ENCODE peak calls at places on chromosomes 4 and X, in six cellular contexts. One of them, this sample, is unnamed.

GRCh38 chr4:76028242-76028859 is 5.1 kb upstream of the CXCL10 start:
- DNase-seq in effector memory CD4-positive, alpha-beta T cell: no peak
- DNase-seq in colonic mucosa: no peak
- DNase-seq in uterus: no peak
- DNase-seq in PC-9: no peak
- DNase-seq in fibroblast of lung: no peak
- DNase-seq in this sample: no peak

GRCh38 chr4:42453612-42454011 is 56.3 kb downstream of the SHISA3 start:
- DNase-seq in fibroblast of lung: no peak
- DNase-seq in PC-9: no peak
- DNase-seq in colonic mucosa: no peak
- DNase-seq in uterus: no peak
- DNase-seq in effector memory CD4-positive, alpha-beta T cell: no peak
- DNase-seq in this sample: no peak

GRCh38 chrX:140091276-140091886 is 126.1 kb upstream of the CXorf66 start:
- DNase-seq in PC-9: no peak
- DNase-seq in colonic mucosa: peak
- DNase-seq in fibroblast of lung: peak
- DNase-seq in uterus: peak
- DNase-seq in effector memory CD4-positive, alpha-beta T cell: no peak
- DNase-seq in this sample: no peak

GRCh38 chr4:55272576-55272975 is 73.5 kb upstream of the SRD5A3 start:
- DNase-seq in PC-9: no peak
- DNase-seq in colonic mucosa: no peak
- DNase-seq in fibroblast of lung: no peak
- DNase-seq in uterus: no peak
- DNase-seq in effector memory CD4-positive, alpha-beta T cell: no peak
- DNase-seq in this sample: no peak

GRCh38 chr4:81031389-81032173 is 1.1 kb downstream of the BMP3 start:
- DNase-seq in fibroblast of lung: no peak
- DNase-seq in colonic mucosa: peak
- DNase-seq in PC-9: no peak
- DNase-seq in uterus: no peak
- DNase-seq in effector memory CD4-positive, alpha-beta T cell: no peak
- DNase-seq in this sample: no peak

GRCh38 chr4:109465065-109465464 is 31.4 kb downstream of the SEC24B start:
- DNase-seq in effector memory CD4-positive, alpha-beta T cell: no peak
- DNase-seq in PC-9: no peak
- DNase-seq in fibroblast of lung: peak
- DNase-seq in colonic mucosa: no peak
- DNase-seq in uterus: no peak
- DNase-seq in this sample: no peak

GRCh38 chr4:109434007-109434792 is 585 bp downstream of the SEC24B start:
- DNase-seq in effector memory CD4-positive, alpha-beta T cell: no peak
- DNase-seq in PC-9: no peak
- DNase-seq in colonic mucosa: peak
- DNase-seq in uterus: peak
- DNase-seq in fibroblast of lung: peak
- DNase-seq in this sample: no peak

GRCh38 chr4:5365071-5366008 is 314.1 kb downstream of the STK32B start:
- DNase-seq in fibroblast of lung: peak
- DNase-seq in uterus: no peak
- DNase-seq in PC-9: peak
- DNase-seq in effector memory CD4-positive, alpha-beta T cell: no peak
- DNase-seq in colonic mucosa: peak
- DNase-seq in this sample: no peak

GRCh38 chr4:119679251-119679650 is 50.6 kb upstream of the PDE5A start:
- DNase-seq in colonic mucosa: no peak
- DNase-seq in uterus: no peak
- DNase-seq in fibroblast of lung: peak
- DNase-seq in effector memory CD4-positive, alpha-beta T cell: no peak
- DNase-seq in PC-9: no peak
- DNase-seq in this sample: no peak

GRCh38 chr4:71974681-71975080 is 57.1 kb upstream of the NPFFR2 start:
- DNase-seq in colonic mucosa: no peak
- DNase-seq in fibroblast of lung: peak
- DNase-seq in PC-9: peak
- DNase-seq in effector memory CD4-positive, alpha-beta T cell: no peak
- DNase-seq in uterus: no peak
- DNase-seq in this sample: no peak

GRCh38 chrX:130330146-130330545 is 9.6 kb upstream of the SLC25A14 start:
- DNase-seq in colonic mucosa: no peak
- DNase-seq in PC-9: no peak
- DNase-seq in fibroblast of lung: no peak
- DNase-seq in uterus: no peak
- DNase-seq in effector memory CD4-positive, alpha-beta T cell: no peak
- DNase-seq in this sample: no peak

GRCh38 chr4:123244233-123244632 is 152.4 kb upstream of the SPRY1 start:
- DNase-seq in uterus: no peak
- DNase-seq in colonic mucosa: no peak
- DNase-seq in fibroblast of lung: no peak
- DNase-seq in PC-9: no peak
- DNase-seq in effector memory CD4-positive, alpha-beta T cell: no peak
- DNase-seq in this sample: no peak

GRCh38 chrX:134679226-134679625 is 21.0 kb upstream of the PLAC1 start:
- DNase-seq in uterus: no peak
- DNase-seq in PC-9: no peak
- DNase-seq in colonic mucosa: no peak
- DNase-seq in effector memory CD4-positive, alpha-beta T cell: no peak
- DNase-seq in fibroblast of lung: peak
- DNase-seq in this sample: no peak

GRCh38 chr4:110626532-110627153 is 3.8 kb upstream of the PITX2 start:
- DNase-seq in PC-9: no peak
- DNase-seq in uterus: no peak
- DNase-seq in fibroblast of lung: no peak
- DNase-seq in colonic mucosa: no peak
- DNase-seq in effector memory CD4-positive, alpha-beta T cell: no peak
- DNase-seq in this sample: no peak

GRCh38 chr4:61152433-61152832 is 47.7 kb upstream of the ADGRL3 start:
- DNase-seq in effector memory CD4-positive, alpha-beta T cell: no peak
- DNase-seq in colonic mucosa: no peak
- DNase-seq in uterus: no peak
- DNase-seq in PC-9: no peak
- DNase-seq in fibroblast of lung: no peak
- DNase-seq in this sample: no peak

GRCh38 chr4:80094191-80094590 is 21.2 kb upstream of the ANTXR2 start:
- DNase-seq in PC-9: no peak
- DNase-seq in uterus: no peak
- DNase-seq in effector memory CD4-positive, alpha-beta T cell: no peak
- DNase-seq in fibroblast of lung: no peak
- DNase-seq in colonic mucosa: no peak
- DNase-seq in this sample: no peak

GRCh38 chr4:10582059-10582686 is 102.4 kb downstream of the CLNK start:
- DNase-seq in PC-9: peak
- DNase-seq in effector memory CD4-positive, alpha-beta T cell: no peak
- DNase-seq in colonic mucosa: peak
- DNase-seq in uterus: peak
- DNase-seq in fibroblast of lung: peak
- DNase-seq in this sample: no peak

GRCh38 chr4:166506051-166506450 is 633.0 kb downstream of the TLL1 start:
- DNase-seq in fibroblast of lung: no peak
- DNase-seq in PC-9: no peak
- DNase-seq in colonic mucosa: no peak
- DNase-seq in uterus: no peak
- DNase-seq in effector memory CD4-positive, alpha-beta T cell: no peak
- DNase-seq in this sample: no peak

GRCh38 chr4:53855886-53856260 is 208.5 kb downstream of the CHIC2 start:
- DNase-seq in uterus: peak
- DNase-seq in PC-9: no peak
- DNase-seq in fibroblast of lung: peak
- DNase-seq in effector memory CD4-positive, alpha-beta T cell: no peak
- DNase-seq in colonic mucosa: no peak
- DNase-seq in this sample: no peak

GRCh38 chrX:72002886-72003285 is 92.2 kb downstream of the NHSL2 start:
- DNase-seq in uterus: no peak
- DNase-seq in effector memory CD4-positive, alpha-beta T cell: no peak
- DNase-seq in fibroblast of lung: peak
- DNase-seq in PC-9: no peak
- DNase-seq in colonic mucosa: no peak
- DNase-seq in this sample: no peak

GRCh38 chr4:20764353-20764752 is 64.1 kb downstream of the PACRGL start:
- DNase-seq in effector memory CD4-positive, alpha-beta T cell: no peak
- DNase-seq in uterus: no peak
- DNase-seq in PC-9: no peak
- DNase-seq in fibroblast of lung: peak
- DNase-seq in colonic mucosa: no peak
- DNase-seq in this sample: no peak

GRCh38 chr4:185740471-185740873 is 71.5 kb downstream of the SORBS2 start:
- DNase-seq in uterus: no peak
- DNase-seq in effector memory CD4-positive, alpha-beta T cell: no peak
- DNase-seq in PC-9: no peak
- DNase-seq in colonic mucosa: no peak
- DNase-seq in fibroblast of lung: peak
- DNase-seq in this sample: no peak

GRCh38 chrX:120365320-120365719 is 3.4 kb downstream of the ATP1B4 start:
- DNase-seq in PC-9: peak
- DNase-seq in fibroblast of lung: no peak
- DNase-seq in colonic mucosa: peak
- DNase-seq in uterus: peak
- DNase-seq in effector memory CD4-positive, alpha-beta T cell: peak
- DNase-seq in this sample: peak

GRCh38 chr4:16198271-16198670 is 28.0 kb downstream of the TAPT1 start:
- DNase-seq in uterus: no peak
- DNase-seq in PC-9: no peak
- DNase-seq in effector memory CD4-positive, alpha-beta T cell: no peak
- DNase-seq in fibroblast of lung: no peak
- DNase-seq in colonic mucosa: no peak
- DNase-seq in this sample: no peak

GRCh38 chrX:11437642-11438379 is 144.6 kb downstream of the AMELX start:
- DNase-seq in uterus: no peak
- DNase-seq in PC-9: no peak
- DNase-seq in colonic mucosa: no peak
- DNase-seq in effector memory CD4-positive, alpha-beta T cell: no peak
- DNase-seq in fibroblast of lung: peak
- DNase-seq in this sample: no peak

GRCh38 chr4:71472946-71473345 is 134.1 kb downstream of the SLC4A4 start:
- DNase-seq in effector memory CD4-positive, alpha-beta T cell: no peak
- DNase-seq in uterus: no peak
- DNase-seq in PC-9: no peak
- DNase-seq in colonic mucosa: no peak
- DNase-seq in fibroblast of lung: peak
- DNase-seq in this sample: no peak

GRCh38 chrX:85243761-85244410 is at the start of the genes SATL1 and ZNF711:
- DNase-seq in effector memory CD4-positive, alpha-beta T cell: no peak
- DNase-seq in PC-9: peak
- DNase-seq in fibroblast of lung: peak
- DNase-seq in uterus: peak
- DNase-seq in colonic mucosa: peak
- DNase-seq in this sample: no peak

GRCh38 chr4:173346074-173346473 is 11.9 kb upstream of the HMGB2 start:
- DNase-seq in uterus: no peak
- DNase-seq in effector memory CD4-positive, alpha-beta T cell: no peak
- DNase-seq in colonic mucosa: no peak
- DNase-seq in fibroblast of lung: peak
- DNase-seq in PC-9: no peak
- DNase-seq in this sample: no peak

GRCh38 chrX:11427082-11428033 is 134.1 kb downstream of the AMELX start:
- DNase-seq in colonic mucosa: peak
- DNase-seq in effector memory CD4-positive, alpha-beta T cell: no peak
- DNase-seq in uterus: peak
- DNase-seq in fibroblast of lung: no peak
- DNase-seq in PC-9: no peak
- DNase-seq in this sample: no peak

GRCh38 chr4:55184600-55185523 is 59.5 kb upstream of the KDR start:
- DNase-seq in fibroblast of lung: peak
- DNase-seq in uterus: peak
- DNase-seq in effector memory CD4-positive, alpha-beta T cell: no peak
- DNase-seq in colonic mucosa: peak
- DNase-seq in PC-9: peak
- DNase-seq in this sample: no peak

GRCh38 chrX:51802917-51803688 is 59.9 kb downstream of the GSPT2 start:
- DNase-seq in colonic mucosa: peak
- DNase-seq in fibroblast of lung: peak
- DNase-seq in uterus: peak
- DNase-seq in PC-9: peak
- DNase-seq in effector memory CD4-positive, alpha-beta T cell: peak
- DNase-seq in this sample: no peak

GRCh38 chrX:49912866-49913265 is 9.5 kb upstream of the CLCN5 start:
- DNase-seq in effector memory CD4-positive, alpha-beta T cell: no peak
- DNase-seq in PC-9: no peak
- DNase-seq in fibroblast of lung: no peak
- DNase-seq in colonic mucosa: no peak
- DNase-seq in uterus: no peak
- DNase-seq in this sample: no peak
- H3K27ac ChIP-seq in effector memory CD4-positive, alpha-beta T cell: no peak
- H3K27ac ChIP-seq in PC-9: no peak
- H3K27ac ChIP-seq in fibroblast of lung: no peak
- H3K27ac ChIP-seq in colonic mucosa: no peak
- H3K27ac ChIP-seq in uterus: no peak
- H3K27ac ChIP-seq in this sample: no peak

DNA sequence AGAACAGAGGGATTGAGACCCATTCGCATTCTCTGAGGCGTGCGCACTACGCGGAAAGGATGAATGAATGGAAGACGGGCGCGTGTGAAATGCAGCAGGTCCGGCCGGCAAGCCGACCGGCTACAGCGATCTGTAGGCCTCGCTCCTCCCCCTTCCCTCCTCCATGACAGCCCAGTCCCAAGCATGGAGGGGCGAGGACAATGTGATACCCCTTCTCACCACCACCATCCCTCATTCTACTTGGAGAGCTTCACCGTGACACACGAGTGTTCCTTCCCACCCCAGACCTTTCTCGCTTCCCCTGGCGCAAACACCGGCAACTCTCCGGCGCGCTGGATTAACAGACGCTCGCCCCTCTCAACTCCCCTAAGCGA is 815 bp downstream of the EIF4E start:
- DNase-seq in PC-9: peak
- DNase-seq in colonic mucosa: peak
- DNase-seq in fibroblast of lung: peak
- DNase-seq in effector memory CD4-positive, alpha-beta T cell: peak
- DNase-seq in uterus: peak
- DNase-seq in this sample: peak
- H3K27ac ChIP-seq in PC-9: peak
- H3K27ac ChIP-seq in colonic mucosa: peak
- H3K27ac ChIP-seq in fibroblast of lung: peak
- H3K27ac ChIP-seq in effector memory CD4-positive, alpha-beta T cell: peak
- H3K27ac ChIP-seq in uterus: peak
- H3K27ac ChIP-seq in this sample: peak

DNA sequence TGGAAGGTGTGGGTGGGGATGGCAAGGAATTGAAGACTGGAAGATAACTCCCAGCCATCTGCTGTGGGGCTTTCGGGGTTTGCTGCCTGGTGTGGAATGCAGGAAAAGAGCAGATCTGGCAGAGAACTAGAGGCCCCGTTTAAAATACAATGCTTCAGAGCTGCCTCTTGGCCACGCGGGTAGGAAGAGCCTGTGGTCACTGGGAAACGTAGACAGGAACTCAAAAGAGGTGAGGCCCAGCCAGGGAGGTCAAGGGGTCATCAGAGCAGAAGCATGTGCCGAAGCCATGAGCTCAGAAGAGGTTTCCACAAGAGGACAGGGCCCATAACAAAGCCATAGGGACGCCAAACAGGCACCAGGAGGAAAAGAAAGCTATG is 14.5 kb upstream of the STS start:
- DNase-seq in effector memory CD4-positive, alpha-beta T cell: no peak
- DNase-seq in uterus: peak
- DNase-seq in colonic mucosa: no peak
- DNase-seq in fibroblast of lung: peak
- DNase-seq in PC-9: peak
- DNase-seq in this sample: no peak
- H3K27ac ChIP-seq in effector memory CD4-positive, alpha-beta T cell: no peak
- H3K27ac ChIP-seq in uterus: peak
- H3K27ac ChIP-seq in colonic mucosa: peak
- H3K27ac ChIP-seq in fibroblast of lung: peak
- H3K27ac ChIP-seq in PC-9: peak
- H3K27ac ChIP-seq in this sample: no peak

GRCh38 chr4:39450618-39451017 is 8.1 kb downstream of the RPL9 start:
- DNase-seq in PC-9: no peak
- DNase-seq in uterus: no peak
- DNase-seq in fibroblast of lung: no peak
- DNase-seq in effector memory CD4-positive, alpha-beta T cell: no peak
- DNase-seq in colonic mucosa: no peak
- DNase-seq in this sample: no peak
- H3K27ac ChIP-seq in PC-9: peak
- H3K27ac ChIP-seq in uterus: no peak
- H3K27ac ChIP-seq in fibroblast of lung: no peak
- H3K27ac ChIP-seq in effector memory CD4-positive, alpha-beta T cell: no peak
- H3K27ac ChIP-seq in colonic mucosa: no peak
- H3K27ac ChIP-seq in this sample: no peak